ENCODE peak calls at places on chromosome 5, in four cellular contexts. X is H9, J is H1, O is trophoblast cell. F is an unnamed sample.

GRCh38 chr5:171155621-171156020 is 153.4 kb upstream of the TLX3 start:
- DNase-seq in O (no peak), X (no peak), J (no peak), F (no peak)

GRCh38 chr5:32013658-32014057 is 160.5 kb downstream of the GOLPH3 start:
- DNase-seq in J (no peak), X (no peak), O (no peak), F (peak; percentile 77)

GRCh38 chr5:108650997-108651396 is 96.7 kb upstream of the FER start:
- DNase-seq in X (no peak), O (no peak), J (no peak), F (no peak)

GRCh38 chr5:153782589-153783238 is 256.0 kb downstream of the FAM114A2 start:
- DNase-seq in O (peak; percentile 46), X (peak; percentile 58), J (peak; percentile 47), F (peak; percentile 99)

GRCh38 chr5:74625742-74626241 is 14.7 kb downstream of the ENC1 start:
- DNase-seq in O (no peak), X (peak; percentile 45), J (no peak), F (peak; percentile 94)

GRCh38 chr5:1058549-1058945 is 49.9 kb downstream of the NKD2 start:
- DNase-seq in O (no peak), X (no peak), J (no peak), F (no peak)

GRCh38 chr5:33362915-33363314 is 77.8 kb upstream of the TARS1 start:
- DNase-seq in O (no peak), X (peak; percentile 31), J (no peak), F (peak; percentile 57)

GRCh38 chr5:31393126-31393525 is 138.8 kb downstream of the DROSHA start:
- DNase-seq in J (no peak), O (no peak), X (no peak), F (no peak)

GRCh38 chr5:128213340-128213739 is 129.8 kb downstream of the SLC12A2 start:
- DNase-seq in O (peak; percentile 33), X (peak; percentile 65), J (peak; percentile 38), F (peak; percentile 84)

GRCh38 chr5:68898961-68899471 is 194.8 kb upstream of the SLC30A5 start:
- DNase-seq in X (peak; percentile 68), O (peak; percentile 51), J (peak; percentile 19), F (peak; percentile 77)

GRCh38 chr5:120873083-120873482 is 409.0 kb downstream of the PRR16 start:
- DNase-seq in O (no peak), J (no peak), X (no peak), F (no peak)

GRCh38 chr5:80937591-80937990 is 22.6 kb upstream of the RASGRF2 start:
- DNase-seq in O (no peak), X (no peak), J (no peak), F (no peak)

GRCh38 chr5:180332861-180333260 is 20.3 kb downstream of the GFPT2 start:
- DNase-seq in J (no peak), O (no peak), X (no peak), F (no peak)

GRCh38 chr5:157555031-157555640 is 20.4 kb downstream of the ADAM19 start:
- DNase-seq in O (peak; percentile 37), J (no peak), X (no peak), F (no peak)
- H3K79me2 ChIP-seq in O (no peaks in the 10 kb centered on the region), J (no peaks in the 10 kb centered on the region), X (no peaks in the 10 kb centered on the region), F (peaks cover 81% of the 10 kb centered on the region)

DNA sequence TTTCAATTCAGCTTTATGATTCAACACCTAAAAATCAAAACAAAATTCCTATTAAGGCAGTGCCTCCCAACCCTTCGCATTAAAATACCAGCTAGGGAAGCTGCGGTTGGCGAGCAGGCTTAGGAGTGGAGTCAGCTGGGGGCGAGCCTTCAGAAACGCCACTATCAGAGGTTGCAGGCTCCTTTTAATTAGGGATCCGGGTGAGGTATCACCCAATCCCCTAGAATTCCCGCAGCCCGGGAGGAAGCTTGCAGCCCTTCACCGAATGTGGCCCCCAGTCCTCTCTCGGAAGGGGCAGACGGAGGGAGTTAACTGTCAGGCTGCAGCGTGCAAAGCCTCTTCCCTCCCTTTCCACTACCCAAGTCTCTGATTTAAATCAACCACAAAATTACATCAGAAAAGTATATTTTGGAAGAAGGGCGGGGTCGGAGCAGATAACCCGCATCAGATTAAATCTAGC is 1.7 kb downstream of the STC2 start:
- DNase-seq in X (no peak), J (no peak), O (peak; percentile 56), F (peak; percentile 31)
- H3K23ac ChIP-seq in X (no peak overlapping the region), J (no peak overlapping the region), O (no peak overlapping the region), F (peak overlapping the region; percentile 67)

GRCh38 chr5:62347928-62348327 is 41.9 kb downstream of the KIF2A start:
- DNase-seq in O (no peak), J (no peak), X (no peak), F (no peak)
- H3K79me2 ChIP-seq in O (no peaks in the 10 kb centered on the region), J (peaks cover 31% of the 10 kb centered on the region), X (peaks cover under 1% of the 10 kb centered on the region), F (peaks cover 13% of the 10 kb centered on the region)

GRCh38 chr5:34496258-34496657 is 159.9 kb upstream of the RAI14 start:
- DNase-seq in X (peak; percentile 51), O (no peak), J (no peak), F (peak; percentile 75)

GRCh38 chr5:34500236-34500836 is 155.8 kb upstream of the RAI14 start:
- DNase-seq in O (no peak), J (no peak), X (no peak), F (no peak)

GRCh38 chr5:34499001-34499734 is 157.0 kb upstream of the RAI14 start:
- DNase-seq in J (no peak), O (peak; percentile 19), X (no peak), F (no peak)

GRCh38 chr5:34497031-34497808 is 158.9 kb upstream of the RAI14 start:
- DNase-seq in X (no peak), J (no peak), O (no peak), F (no peak)

DNA sequence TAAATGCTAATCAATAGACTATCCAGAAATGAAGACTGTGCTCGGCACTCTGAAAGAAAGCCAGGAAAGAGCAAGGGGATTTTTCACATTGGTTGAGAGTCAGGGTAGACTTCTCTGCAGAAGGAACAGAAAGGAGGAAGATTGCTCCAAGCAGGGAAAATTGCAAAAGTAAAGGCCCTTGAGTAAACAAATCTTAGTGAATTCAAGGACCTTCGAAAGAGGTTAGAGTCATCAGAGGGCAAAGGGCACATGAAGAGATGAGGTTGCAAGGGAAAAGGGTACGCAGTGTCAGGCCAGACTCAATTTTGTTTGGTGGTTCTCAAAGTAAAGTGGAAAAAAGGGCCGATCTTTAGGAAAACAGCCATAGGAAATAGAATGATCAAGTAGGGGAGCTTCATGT is 157.5 kb upstream of the RAI14 start:
- DNase-seq in X (no peak), J (no peak), O (no peak), F (no peak)
- H3K23ac ChIP-seq in X (no peak overlapping the region), J (no peak overlapping the region), O (no peak overlapping the region), F (no peak overlapping the region)

GRCh38 chr5:134610715-134611114 is 21.9 kb downstream of the SAR1B start:
- DNase-seq in X (no peak), O (no peak), J (no peak), F (no peak)
- H3K79me2 ChIP-seq in X (no peaks in the 10 kb centered on the region), O (no peaks in the 10 kb centered on the region), J (no peaks in the 10 kb centered on the region), F (no peaks in the 10 kb centered on the region)

DNA sequence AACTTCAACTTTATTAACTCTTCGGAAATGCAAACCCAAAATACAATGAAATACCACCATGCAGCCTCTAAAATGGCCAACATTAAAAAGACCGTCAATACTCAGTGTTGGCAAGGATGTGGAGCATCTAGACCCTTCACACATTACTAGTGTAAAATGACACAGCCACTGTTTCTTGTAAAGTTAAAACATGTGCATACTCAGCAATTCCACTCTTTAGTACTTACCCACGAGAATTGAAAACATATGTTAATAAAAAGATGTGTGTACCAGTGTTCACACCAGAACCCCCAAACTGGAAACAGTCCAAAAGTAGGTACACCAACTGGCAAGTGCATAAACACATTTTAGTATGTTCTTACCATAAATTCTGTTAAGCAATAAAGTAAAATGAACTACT is 294.7 kb downstream of the PLK2 start:
- DNase-seq in O (no peak), J (no peak), X (no peak), F (no peak)
- H3K23ac ChIP-seq in O (no peak overlapping the region), J (no peak overlapping the region), X (no peak overlapping the region), F (no peak overlapping the region)

GRCh38 chr5:7679663-7680062 is 171.3 kb downstream of the CFAP90 start:
- DNase-seq in X (no peak), J (no peak), O (no peak), F (no peak)
- H3K79me2 ChIP-seq in X (peaks cover 2% of the 10 kb centered on the region), J (peaks cover 6% of the 10 kb centered on the region), O (no peaks in the 10 kb centered on the region), F (no peaks in the 10 kb centered on the region)

GRCh38 chr5:179201986-179202385 is 141.8 kb downstream of the ZNF354C start:
- DNase-seq in O (no peak), X (no peak), J (no peak), F (no peak)

GRCh38 chr5:179205277-179205676 is 140.0 kb downstream of the ADAMTS2 start:
- DNase-seq in X (no peak), O (no peak), J (no peak), F (no peak)

GRCh38 chr5:179204572-179204971 is 140.7 kb downstream of the ADAMTS2 start:
- DNase-seq in X (no peak), J (no peak), O (no peak), F (no peak)

GRCh38 chr5:179206366-179206765 is 138.9 kb downstream of the ADAMTS2 start:
- DNase-seq in O (no peak), X (no peak), J (no peak), F (no peak)

GRCh38 chr5:179203248-179203647 is 142.0 kb downstream of the ADAMTS2 start:
- DNase-seq in X (no peak), J (no peak), O (no peak), F (no peak)
- H3K23ac ChIP-seq in X (no peak overlapping the region), J (no peak overlapping the region), O (no peak overlapping the region), F (no peak overlapping the region)

GRCh38 chr5:168489059-168489458 is 2.8 kb downstream of the RARS1 start:
- DNase-seq in J (no peak), O (no peak), X (no peak), F (no peak)
- H3K79me2 ChIP-seq in J (peaks cover 14% of the 10 kb centered on the region), O (peaks cover 4% of the 10 kb centered on the region), X (no peaks in the 10 kb centered on the region), F (peaks cover 11% of the 10 kb centered on the region)

GRCh38 chr5:134534726-134535110 is 9.2 kb downstream of the JADE2 start:
- DNase-seq in X (no peak), J (no peak), O (no peak), F (no peak)
- H3K23ac ChIP-seq in X (no peak overlapping the region), J (no peak overlapping the region), O (no peak overlapping the region), F (no peak overlapping the region)